ENCODE peak calls at places on chromosomes 5 and 9, in six cellular contexts. A is fibroblast of lung, S is psoas muscle, U is H1, E is heart left ventricle, D is sigmoid colon. R is an unnamed sample.

GRCh38 chr5:141326088-141326854 is 4.0 kb upstream of the PCDHGA1 start:
- DNase-seq in S (peak; percentile 74), D (peak; percentile 76), E (peak; percentile 63), U (no peak), A (peak; percentile 78), R (peak; percentile 88)

GRCh38 chr5:56951131-56951945 is 585 bp downstream of the MIER3 start:
- DNase-seq in D (peak; percentile 66), E (peak; percentile 27), S (peak; percentile 28), A (no peak), U (no peak), R (peak; percentile 63)

GRCh38 chr5:3845249-3845648 is 249.6 kb downstream of the IRX1 start:
- DNase-seq in S (no peak), D (no peak), U (no peak), E (no peak), A (no peak), R (no peak)

GRCh38 chr5:125446986-125447385 is 700.5 kb upstream of the ZNF608 start:
- DNase-seq in S (no peak), E (no peak), D (no peak), A (peak; percentile 95), U (no peak), R (no peak)

GRCh38 chr5:179184521-179185050 is 124.4 kb downstream of the ZNF354C start:
- DNase-seq in E (no peak), U (no peak), D (no peak), S (no peak), A (no peak), R (no peak)

GRCh38 chr9:131640438-131641181 is 95.3 kb downstream of the PRRT1B start:
- DNase-seq in U (no peak), D (peak; percentile 67), E (no peak), S (no peak), A (no peak), R (no peak)

GRCh38 chr5:55276771-55277170 is 30.7 kb downstream of the DHX29 start:
- DNase-seq in E (no peak), U (no peak), D (no peak), A (no peak), S (no peak), R (no peak)

GRCh38 chr9:35271637-35272036 is 109.8 kb downstream of the UNC13B start:
- DNase-seq in D (no peak), U (no peak), A (no peak), S (no peak), E (no peak), R (no peak)

GRCh38 chr9:33184947-33185346 is 17.8 kb upstream of the B4GALT1 start:
- DNase-seq in A (peak; percentile 68), D (no peak), U (no peak), E (no peak), S (no peak), R (no peak)

GRCh38 chr9:122444366-122444765 is 33.4 kb downstream of the OR1J1 start:
- DNase-seq in S (peak; percentile 67), A (peak; percentile 88), U (no peak), E (no peak), D (peak; percentile 67), R (no peak)

GRCh38 chr5:172453986-172454354 is 355 bp downstream of the SH3PXD2B start:
- DNase-seq in E (peak; percentile 61), U (no peak), D (peak; percentile 87), S (peak; percentile 45), A (peak; percentile 51), R (no peak)

GRCh38 chr5:103849934-103850333 is 287.3 kb upstream of the NUDT12 start:
- DNase-seq in U (no peak), D (no peak), S (no peak), A (peak; percentile 72), E (no peak), R (no peak)

GRCh38 chr5:7745882-7746735 is 104.8 kb downstream of the CFAP90 start:
- DNase-seq in S (peak; percentile 50), A (peak; percentile 70), U (peak; percentile 58), D (peak; percentile 86), E (peak; percentile 36), R (peak; percentile 90)

GRCh38 chr9:69815313-69815712 is 5.3 kb upstream of the CFAP95 start:
- DNase-seq in U (no peak), S (no peak), E (no peak), A (no peak), D (no peak), R (no peak)

GRCh38 chr5:56638061-56638621 is 177.2 kb upstream of the MAP3K1 start:
- DNase-seq in E (no peak), S (no peak), A (no peak), D (no peak), U (no peak), R (no peak)

GRCh38 chr9:81492710-81493447 is 196.5 kb downstream of the TLE1 start:
- DNase-seq in S (no peak), A (peak; percentile 98), D (no peak), U (no peak), E (no peak), R (no peak)

GRCh38 chr5:172687983-172688734 is 47.1 kb downstream of the NEURL1B start:
- DNase-seq in E (no peak), S (no peak), A (no peak), D (no peak), U (no peak), R (no peak)

GRCh38 chr5:133944263-133945230 is 23.9 kb downstream of the C5orf15 start:
- DNase-seq in U (no peak), S (no peak), E (no peak), A (peak; percentile 60), D (no peak), R (peak; percentile 78)

GRCh38 chr9:94867281-94867841 is 140.9 kb downstream of the AOPEP start:
- DNase-seq in A (peak; percentile 56), D (peak; percentile 86), E (peak; percentile 77), U (no peak), S (peak; percentile 56), R (peak; percentile 65)

GRCh38 chr5:59767753-59768159 is 125.8 kb downstream of the PDE4D start:
- DNase-seq in D (no peak), E (no peak), U (no peak), A (no peak), S (no peak), R (no peak)

GRCh38 chr5:145777445-145778063 is 57.6 kb downstream of the PRELID2 start:
- DNase-seq in U (no peak), D (no peak), S (no peak), E (no peak), A (no peak), R (no peak)

GRCh38 chr9:112494153-112494552 is 7.5 kb downstream of the KIAA1958 start:
- DNase-seq in E (no peak), S (no peak), A (peak; percentile 9), D (no peak), U (no peak), R (no peak)

GRCh38 chr5:107296572-107296971 is 374.2 kb downstream of the EFNA5 start:
- DNase-seq in U (no peak), A (no peak), D (no peak), S (no peak), E (no peak), R (no peak)

GRCh38 chr9:18129809-18130334 is 344.1 kb upstream of the ADAMTSL1 start:
- DNase-seq in U (no peak), A (no peak), D (no peak), E (no peak), S (no peak), R (no peak)

GRCh38 chr5:172881691-172882370 is 47.8 kb downstream of the ERGIC1 start:
- DNase-seq in A (peak; percentile 64), S (no peak), U (no peak), E (no peak), D (no peak), R (no peak)

GRCh38 chr9:131731237-131731995 is 8.5 kb downstream of the RAPGEF1 start:
- DNase-seq in D (no peak), U (no peak), S (no peak), A (no peak), E (no peak), R (no peak)

GRCh38 chr5:148730955-148731898 is 76.9 kb upstream of the HTR4 start:
- DNase-seq in D (peak; percentile 89), S (peak; percentile 32), A (peak; percentile 93), U (peak; percentile 34), E (peak; percentile 81), R (peak; percentile 93)

GRCh38 chr5:176527246-176528222 is 9.7 kb downstream of the RNF44 start:
- DNase-seq in E (no peak), S (no peak), D (no peak), A (no peak), U (no peak), R (no peak)

GRCh38 chr9:126117158-126117425 is 209.5 kb upstream of the MVB12B start:
- DNase-seq in E (no peak), D (peak; percentile 12), A (no peak), S (no peak), U (no peak), R (no peak)

GRCh38 chr5:132136906-132137305 is 63.3 kb downstream of the CSF2 start:
- DNase-seq in D (no peak), U (no peak), A (peak; percentile 96), E (no peak), S (no peak), R (no peak)

GRCh38 chr5:167488371-167488770 is 803.1 kb upstream of the WWC1 start:
- DNase-seq in A (no peak), U (no peak), D (no peak), S (no peak), E (no peak), R (no peak)

GRCh38 chr9:121059998-121060636 is 10.0 kb upstream of the C5 start:
- DNase-seq in S (no peak), U (no peak), A (peak; percentile 83), D (no peak), E (peak; percentile 27), R (peak; percentile 64)

GRCh38 chr5:82211855-82212572 is 66.1 kb downstream of the RPS23 start:
- DNase-seq in S (no peak), A (no peak), U (no peak), D (no peak), E (no peak), R (no peak)

GRCh38 chr5:159097461-159098284 is 2.0 kb downstream of the EBF1 start:
- DNase-seq in S (peak; percentile 51), D (no peak), A (peak; percentile 62), E (peak; percentile 46), U (no peak), R (no peak)
- H3K36me3 ChIP-seq in S (no peaks in the 10 kb centered on the region), D (no peaks in the 10 kb centered on the region), A (no peaks in the 10 kb centered on the region), E (no peaks in the 10 kb centered on the region), U (no peaks in the 10 kb centered on the region), R (no peaks in the 10 kb centered on the region)

GRCh38 chr5:61816585-61817450 is 484.8 kb downstream of the ZSWIM6 start:
- DNase-seq in U (no peak), A (no peak), S (no peak), E (no peak), D (no peak), R (no peak)
- TF ChIP-seq CTCF in U (no peak), A (no peak), S (no peak), E (no peak), D (no peak), R (no peak)

GRCh38 chr9:3495850-3496249 is 30.0 kb downstream of the RFX3 start:
- DNase-seq in E (no peak), S (no peak), U (no peak), D (no peak), A (no peak), R (no peak)
- H3K27ac ChIP-seq in E (no peak overlapping the region), S (peak overlapping the region; percentile 71), U (no peak overlapping the region), D (no peak overlapping the region), A (no peak overlapping the region), R (no peak overlapping the region)

DNA sequence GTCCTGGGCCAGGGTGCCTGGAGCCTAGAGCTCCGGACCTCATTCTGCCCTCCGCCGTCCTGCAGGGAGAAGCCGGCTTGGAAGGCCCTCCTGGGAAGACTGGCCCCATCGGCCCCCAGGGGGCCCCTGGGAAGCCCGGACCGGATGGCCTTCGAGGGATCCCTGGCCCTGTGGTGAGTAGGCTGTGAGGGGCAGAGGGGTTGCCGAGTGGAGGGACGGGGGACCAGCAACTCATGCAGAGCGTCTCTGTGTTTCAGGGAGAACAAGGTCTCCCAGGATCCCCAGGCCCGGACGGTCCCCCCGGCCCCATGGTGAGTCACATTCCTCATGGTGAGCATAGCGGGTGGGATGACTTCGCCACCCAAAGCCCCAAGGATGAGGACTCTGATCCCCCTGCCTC is 62.0 kb upstream of the FCN2 start:
- DNase-seq in S (no peak), A (no peak), E (no peak), U (no peak), D (no peak), R (no peak)
- H3K36me3 ChIP-seq in S (peaks cover 4% of the 10 kb centered on the region), A (peaks cover 66% of the 10 kb centered on the region), E (peaks cover 47% of the 10 kb centered on the region), U (no peaks in the 10 kb centered on the region), D (peaks cover 96% of the 10 kb centered on the region), R (no peaks in the 10 kb centered on the region)

R was measured in testis.